ENCODE peak calls at places on chromosomes 1 and 21, in nine cellular contexts. One of them, this sample, is unnamed.
A peak's percentile ranks its signal among the peaks of the same experiment; 100 is the strongest.

GRCh38 chr1:76122260-76122659 is 47.7 kb downstream of the ST6GALNAC3 start:
- DNase-seq in HAP-1: no peak
- DNase-seq in fibroblast of lung: no peak
- DNase-seq in psoas muscle: no peak
- DNase-seq in neural progenitor cell: no peak
- DNase-seq in stomach: no peak
- DNase-seq in adrenal gland: no peak
- DNase-seq in tibial nerve: no peak
- DNase-seq in fibroblast of mammary gland: no peak
- DNase-seq in this sample: no peak

GRCh38 chr1:91803133-91803532 is 82.8 kb downstream of the TGFBR3 start:
- DNase-seq in fibroblast of mammary gland: peak; percentile 47
- DNase-seq in HAP-1: no peak
- DNase-seq in adrenal gland: no peak
- DNase-seq in psoas muscle: peak; percentile 67
- DNase-seq in tibial nerve: no peak
- DNase-seq in neural progenitor cell: no peak
- DNase-seq in stomach: no peak
- DNase-seq in fibroblast of lung: no peak
- DNase-seq in this sample: no peak

GRCh38 chr1:198258491-198258890 is 101.7 kb downstream of the NEK7 start:
- DNase-seq in neural progenitor cell: no peak
- DNase-seq in fibroblast of mammary gland: peak; percentile 87
- DNase-seq in HAP-1: no peak
- DNase-seq in stomach: no peak
- DNase-seq in tibial nerve: no peak
- DNase-seq in psoas muscle: no peak
- DNase-seq in adrenal gland: no peak
- DNase-seq in fibroblast of lung: peak; percentile 92
- DNase-seq in this sample: no peak

GRCh38 chr21:40019076-40019475 is 151.8 kb downstream of the PCP4 start:
- DNase-seq in tibial nerve: no peak
- DNase-seq in HAP-1: no peak
- DNase-seq in psoas muscle: no peak
- DNase-seq in neural progenitor cell: no peak
- DNase-seq in adrenal gland: no peak
- DNase-seq in fibroblast of mammary gland: no peak
- DNase-seq in fibroblast of lung: no peak
- DNase-seq in stomach: no peak
- DNase-seq in this sample: no peak

GRCh38 chr21:37792046-37792445 is 124.2 kb downstream of the KCNJ6 start:
- DNase-seq in psoas muscle: no peak
- DNase-seq in tibial nerve: no peak
- DNase-seq in fibroblast of lung: peak; percentile 74
- DNase-seq in fibroblast of mammary gland: no peak
- DNase-seq in neural progenitor cell: no peak
- DNase-seq in adrenal gland: no peak
- DNase-seq in HAP-1: no peak
- DNase-seq in stomach: no peak
- DNase-seq in this sample: no peak

GRCh38 chr1:67683736-67684525 is 1.1 kb upstream of the GADD45A start:
- DNase-seq in fibroblast of mammary gland: peak; percentile 69
- DNase-seq in psoas muscle: no peak
- DNase-seq in fibroblast of lung: peak; percentile 76
- DNase-seq in stomach: no peak
- DNase-seq in tibial nerve: no peak
- DNase-seq in neural progenitor cell: no peak
- DNase-seq in adrenal gland: no peak
- DNase-seq in HAP-1: no peak
- DNase-seq in this sample: no peak

GRCh38 chr1:17606826-17607440 is 67.4 kb downstream of the ARHGEF10L start:
- DNase-seq in stomach: peak; percentile 80
- DNase-seq in neural progenitor cell: peak; percentile 86
- DNase-seq in HAP-1: peak; percentile 25
- DNase-seq in psoas muscle: peak; percentile 78
- DNase-seq in adrenal gland: peak; percentile 81
- DNase-seq in tibial nerve: peak; percentile 66
- DNase-seq in fibroblast of lung: peak; percentile 35
- DNase-seq in fibroblast of mammary gland: peak; percentile 66
- DNase-seq in this sample: peak; percentile 60

GRCh38 chr1:110672001-110672752 is 2.6 kb downstream of the KCNA3 start:
- DNase-seq in stomach: no peak
- DNase-seq in fibroblast of mammary gland: peak; percentile 31
- DNase-seq in adrenal gland: no peak
- DNase-seq in tibial nerve: no peak
- DNase-seq in neural progenitor cell: peak; percentile 69
- DNase-seq in HAP-1: no peak
- DNase-seq in psoas muscle: no peak
- DNase-seq in fibroblast of lung: no peak
- DNase-seq in this sample: no peak

GRCh38 chr1:84721152-84721551 is 30.9 kb upstream of the SSX2IP start:
- DNase-seq in neural progenitor cell: no peak
- DNase-seq in fibroblast of lung: peak; percentile 92
- DNase-seq in HAP-1: no peak
- DNase-seq in tibial nerve: no peak
- DNase-seq in stomach: no peak
- DNase-seq in psoas muscle: no peak
- DNase-seq in adrenal gland: no peak
- DNase-seq in fibroblast of mammary gland: peak; percentile 80
- DNase-seq in this sample: no peak

GRCh38 chr1:2496087-2496622 is 20.1 kb downstream of the PLCH2 start:
- DNase-seq in stomach: no peak
- DNase-seq in neural progenitor cell: no peak
- DNase-seq in fibroblast of lung: no peak
- DNase-seq in psoas muscle: no peak
- DNase-seq in tibial nerve: no peak
- DNase-seq in fibroblast of mammary gland: no peak
- DNase-seq in HAP-1: no peak
- DNase-seq in adrenal gland: no peak
- DNase-seq in this sample: no peak

GRCh38 chr1:154384650-154385557 is 20.2 kb upstream of the IL6R start:
- DNase-seq in tibial nerve: no peak
- DNase-seq in fibroblast of mammary gland: no peak
- DNase-seq in adrenal gland: no peak
- DNase-seq in neural progenitor cell: no peak
- DNase-seq in fibroblast of lung: no peak
- DNase-seq in psoas muscle: no peak
- DNase-seq in HAP-1: no peak
- DNase-seq in stomach: no peak
- DNase-seq in this sample: no peak

GRCh38 chr1:160580208-160580812 is 1.0 kb upstream of the CD84 start:
- DNase-seq in stomach: no peak
- DNase-seq in fibroblast of mammary gland: no peak
- DNase-seq in neural progenitor cell: no peak
- DNase-seq in psoas muscle: no peak
- DNase-seq in tibial nerve: no peak
- DNase-seq in fibroblast of lung: no peak
- DNase-seq in adrenal gland: no peak
- DNase-seq in HAP-1: no peak
- DNase-seq in this sample: no peak

GRCh38 chr1:2019162-2019542 is at the start of gene GABRD:
- DNase-seq in neural progenitor cell: peak; percentile 68
- DNase-seq in HAP-1: peak; percentile 23
- DNase-seq in adrenal gland: no peak
- DNase-seq in stomach: no peak
- DNase-seq in fibroblast of lung: peak; percentile 4
- DNase-seq in fibroblast of mammary gland: no peak
- DNase-seq in psoas muscle: no peak
- DNase-seq in tibial nerve: no peak
- DNase-seq in this sample: no peak

GRCh38 chr1:225813250-225813964 is 3.5 kb downstream of the EPHX1 start:
- DNase-seq in adrenal gland: peak; percentile 91
- DNase-seq in tibial nerve: peak; percentile 61
- DNase-seq in psoas muscle: peak; percentile 61
- DNase-seq in HAP-1: peak; percentile 7
- DNase-seq in fibroblast of mammary gland: peak; percentile 79
- DNase-seq in fibroblast of lung: no peak
- DNase-seq in neural progenitor cell: peak; percentile 37
- DNase-seq in stomach: peak; percentile 42
- DNase-seq in this sample: no peak

GRCh38 chr21:15809818-15810217 is 80.0 kb downstream of the USP25 start:
- DNase-seq in fibroblast of lung: peak; percentile 14
- DNase-seq in stomach: no peak
- DNase-seq in tibial nerve: no peak
- DNase-seq in neural progenitor cell: no peak
- DNase-seq in psoas muscle: peak; percentile 16
- DNase-seq in fibroblast of mammary gland: peak; percentile 35
- DNase-seq in HAP-1: no peak
- DNase-seq in adrenal gland: no peak
- DNase-seq in this sample: no peak

GRCh38 chr1:200242379-200243041 is 167.3 kb downstream of the ZNF281 start:
- DNase-seq in stomach: no peak
- DNase-seq in tibial nerve: no peak
- DNase-seq in adrenal gland: peak; percentile 34
- DNase-seq in fibroblast of mammary gland: no peak
- DNase-seq in fibroblast of lung: peak; percentile 17
- DNase-seq in HAP-1: peak; percentile 97
- DNase-seq in psoas muscle: no peak
- DNase-seq in neural progenitor cell: peak; percentile 49
- DNase-seq in this sample: no peak

GRCh38 chr1:2821970-2822620 is 20.6 kb upstream of the TTC34 start:
- DNase-seq in psoas muscle: peak; percentile 25
- DNase-seq in adrenal gland: peak; percentile 39
- DNase-seq in tibial nerve: no peak
- DNase-seq in HAP-1: peak; percentile 11
- DNase-seq in fibroblast of lung: no peak
- DNase-seq in neural progenitor cell: no peak
- DNase-seq in stomach: peak; percentile 66
- DNase-seq in fibroblast of mammary gland: no peak
- DNase-seq in this sample: peak; percentile 66

GRCh38 chr1:174262747-174263241 is 103.5 kb downstream of the RABGAP1L start:
- DNase-seq in fibroblast of mammary gland: peak; percentile 58
- DNase-seq in tibial nerve: no peak
- DNase-seq in fibroblast of lung: peak; percentile 68
- DNase-seq in psoas muscle: no peak
- DNase-seq in HAP-1: peak; percentile 75
- DNase-seq in stomach: no peak
- DNase-seq in adrenal gland: no peak
- DNase-seq in neural progenitor cell: peak; percentile 56
- DNase-seq in this sample: no peak

DNA sequence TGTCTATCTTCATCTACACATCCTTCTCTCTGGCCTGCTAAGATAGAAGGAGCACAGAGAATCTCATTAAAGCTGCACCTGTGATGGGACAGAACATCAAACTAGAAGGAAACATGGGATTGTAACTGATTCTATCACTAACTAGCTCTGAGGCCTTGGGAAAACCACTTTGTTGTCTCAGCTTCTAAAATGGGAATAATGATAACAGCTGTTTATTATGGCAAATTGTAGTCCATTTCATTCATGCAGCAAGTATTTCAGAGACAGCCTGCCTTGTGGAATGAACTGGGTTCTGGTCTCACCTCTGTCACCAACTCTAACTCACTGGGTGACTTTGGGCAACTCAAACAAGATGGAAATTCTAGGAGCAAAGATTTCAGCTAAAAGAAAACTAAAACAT is 12.4 kb downstream of the GJA5 start:
- DNase-seq in adrenal gland: no peak
- DNase-seq in HAP-1: no peak
- DNase-seq in psoas muscle: no peak
- DNase-seq in fibroblast of mammary gland: no peak
- DNase-seq in neural progenitor cell: no peak
- DNase-seq in tibial nerve: no peak
- DNase-seq in fibroblast of lung: no peak
- DNase-seq in stomach: no peak
- DNase-seq in this sample: no peak
- H3K4me3 ChIP-seq in adrenal gland: no peak overlapping the region
- H3K4me3 ChIP-seq in HAP-1: no peak overlapping the region
- H3K4me3 ChIP-seq in psoas muscle: no peak overlapping the region
- H3K4me3 ChIP-seq in fibroblast of mammary gland: no peak overlapping the region
- H3K4me3 ChIP-seq in neural progenitor cell: no peak overlapping the region
- H3K4me3 ChIP-seq in tibial nerve: no peak overlapping the region
- H3K4me3 ChIP-seq in fibroblast of lung: no peak overlapping the region
- H3K4me3 ChIP-seq in stomach: no peak overlapping the region
- H3K4me3 ChIP-seq in this sample: no peak overlapping the region

DNA sequence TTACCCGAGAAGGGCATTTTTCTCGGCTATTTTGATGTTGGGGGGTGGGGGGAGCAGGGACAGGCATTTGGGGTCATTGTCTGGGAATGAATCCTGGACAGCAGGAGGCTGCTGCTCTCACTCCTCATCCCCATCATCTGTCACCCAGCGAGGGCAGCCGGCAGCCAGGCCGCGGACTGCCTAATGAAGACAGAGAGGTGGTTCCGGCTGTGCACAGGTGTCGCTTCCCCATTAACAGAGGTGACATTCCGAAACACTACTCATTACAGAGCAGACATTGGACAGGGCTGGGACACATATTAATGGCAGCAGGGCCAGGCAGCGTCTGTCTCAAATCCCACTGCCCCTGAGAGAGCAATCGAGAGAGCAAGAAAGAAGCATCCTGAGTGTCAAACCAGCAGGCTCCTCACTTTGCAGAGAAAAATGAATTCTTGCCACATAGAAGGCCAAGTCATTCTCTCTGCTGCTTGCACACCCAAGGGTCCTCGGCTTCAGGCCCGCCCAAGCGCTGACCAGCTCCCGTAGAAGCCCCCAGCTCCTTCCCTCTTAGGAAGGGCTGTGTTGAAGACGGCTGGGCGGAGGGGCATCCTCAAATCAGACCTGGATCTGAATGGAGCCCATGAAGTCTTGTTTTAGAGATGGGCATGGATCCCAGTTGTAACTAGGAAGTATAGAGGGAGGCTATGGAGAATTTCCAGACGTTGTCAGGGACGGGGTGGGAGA is 8.0 kb upstream of the LEMD1 start:
- DNase-seq in fibroblast of mammary gland: no peak
- DNase-seq in stomach: no peak
- DNase-seq in adrenal gland: no peak
- DNase-seq in fibroblast of lung: no peak
- DNase-seq in HAP-1: no peak
- DNase-seq in psoas muscle: no peak
- DNase-seq in neural progenitor cell: no peak
- DNase-seq in tibial nerve: no peak
- DNase-seq in this sample: no peak
- H3K4me3 ChIP-seq in fibroblast of mammary gland: peak overlapping the region; percentile 46
- H3K4me3 ChIP-seq in stomach: peak overlapping the region; percentile 54
- H3K4me3 ChIP-seq in adrenal gland: no peak overlapping the region
- H3K4me3 ChIP-seq in fibroblast of lung: no peak overlapping the region
- H3K4me3 ChIP-seq in HAP-1: no peak overlapping the region
- H3K4me3 ChIP-seq in psoas muscle: peak overlapping the region; percentile 75
- H3K4me3 ChIP-seq in neural progenitor cell: peak overlapping the region; percentile 61
- H3K4me3 ChIP-seq in tibial nerve: no peak overlapping the region
- H3K4me3 ChIP-seq in this sample: peak overlapping the region; percentile 54

GRCh38 chr1:14926214-14926613 is 227.3 kb upstream of the TMEM51 start:
- DNase-seq in fibroblast of mammary gland: no peak
- DNase-seq in HAP-1: no peak
- DNase-seq in stomach: no peak
- DNase-seq in psoas muscle: no peak
- DNase-seq in tibial nerve: no peak
- DNase-seq in adrenal gland: no peak
- DNase-seq in fibroblast of lung: no peak
- DNase-seq in neural progenitor cell: no peak
- DNase-seq in this sample: no peak
- H3K4me3 ChIP-seq in fibroblast of mammary gland: no peak overlapping the region
- H3K4me3 ChIP-seq in HAP-1: no peak overlapping the region
- H3K4me3 ChIP-seq in stomach: no peak overlapping the region
- H3K4me3 ChIP-seq in psoas muscle: no peak overlapping the region
- H3K4me3 ChIP-seq in tibial nerve: no peak overlapping the region
- H3K4me3 ChIP-seq in adrenal gland: no peak overlapping the region
- H3K4me3 ChIP-seq in fibroblast of lung: no peak overlapping the region
- H3K4me3 ChIP-seq in neural progenitor cell: no peak overlapping the region
- H3K4me3 ChIP-seq in this sample: no peak overlapping the region

GRCh38 chr1:204196068-204196795 is at the start of gene KISS1:
- DNase-seq in psoas muscle: no peak
- DNase-seq in tibial nerve: no peak
- DNase-seq in stomach: no peak
- DNase-seq in neural progenitor cell: no peak
- DNase-seq in fibroblast of lung: no peak
- DNase-seq in HAP-1: no peak
- DNase-seq in fibroblast of mammary gland: no peak
- DNase-seq in adrenal gland: no peak
- DNase-seq in this sample: no peak
- H3K4me3 ChIP-seq in psoas muscle: no peak within 1 kb of the TSS
- H3K4me3 ChIP-seq in tibial nerve: no peak within 1 kb of the TSS
- H3K4me3 ChIP-seq in stomach: no peak within 1 kb of the TSS
- H3K4me3 ChIP-seq in neural progenitor cell: no peak within 1 kb of the TSS
- H3K4me3 ChIP-seq in fibroblast of lung: no peak within 1 kb of the TSS
- H3K4me3 ChIP-seq in HAP-1: no peak within 1 kb of the TSS
- H3K4me3 ChIP-seq in fibroblast of mammary gland: no peak within 1 kb of the TSS
- H3K4me3 ChIP-seq in adrenal gland: no peak within 1 kb of the TSS
- H3K4me3 ChIP-seq in this sample: no peak within 1 kb of the TSS

This sample was measured in pancreas.